ENCODE peak calls at places on chromosome 17, in seven cellular contexts. Y is heart left ventricle, B is BJ, G is AG04450, I is epithelial cell of esophagus, S is Caco-2, U is astrocyte of the cerebellum. F is an unnamed sample.

GRCh38 chr17:66849851-66850580 is 15.1 kb downstream of the CACNG5 start:
- DNase-seq in G (no peak), I (no peak), Y (no peak), U (no peak), S (no peak), B (no peak), F (no peak)

GRCh38 chr17:78268960-78269892 is 37.8 kb downstream of the TMEM235 start:
- DNase-seq in Y (no peak), S (no peak), I (no peak), U (no peak), B (no peak), G (no peak), F (no peak)

GRCh38 chr17:78780852-78781338 is 1.2 kb downstream of the CYTH1 start:
- DNase-seq in S (no peak), I (no peak), U (no peak), G (no peak), B (no peak), Y (no peak), F (no peak)

GRCh38 chr17:82375359-82376041 is 3.9 kb downstream of the UTS2R start:
- DNase-seq in S (no peak), U (no peak), Y (no peak), I (no peak), B (no peak), G (no peak), F (no peak)

GRCh38 chr17:29959658-29960337 is 18.4 kb downstream of the EFCAB5 start:
- DNase-seq in I (peak), U (no peak), Y (no peak), B (no peak), S (no peak), G (no peak), F (no peak)

GRCh38 chr17:6555331-6556120 is 829 bp downstream of the PITPNM3 start:
- DNase-seq in G (no peak), U (no peak), S (no peak), B (no peak), Y (no peak), I (peak), F (peak)

GRCh38 chr17:83180996-83181481 is 101.6 kb downstream of the METRNL start:
- DNase-seq in B (no peak), I (no peak), G (no peak), U (no peak), Y (no peak), S (peak), F (no peak)

GRCh38 chr17:82228842-82229685 is at the start of gene SLC16A3:
- DNase-seq in U (no peak), Y (peak), B (no peak), G (no peak), S (peak), I (peak), F (peak)

GRCh38 chr17:78163881-78164747 is 4.3 kb upstream of the SYNGR2 start:
- DNase-seq in S (no peak), Y (no peak), B (no peak), G (no peak), U (no peak), I (no peak), F (no peak)

GRCh38 chr17:50122945-50123344 is 7.0 kb downstream of the SAMD14 start:
- DNase-seq in Y (no peak), S (no peak), B (no peak), I (no peak), G (no peak), U (no peak), F (no peak)

GRCh38 chr17:33292981-33293867 is at the start of gene ASIC2:
- DNase-seq in S (no peak), G (no peak), Y (no peak), B (no peak), U (no peak), I (peak), F (peak)

GRCh38 chr17:51356084-51356410 is 95.7 kb downstream of the UTP18 start:
- DNase-seq in S (no peak), B (no peak), Y (no peak), I (no peak), G (no peak), U (no peak), F (no peak)

GRCh38 chr17:47866941-47867340 is 16.0 kb upstream of the SP6 start:
- DNase-seq in I (peak), S (no peak), B (no peak), G (no peak), U (no peak), Y (no peak), F (no peak)

GRCh38 chr17:33242725-33243124 is 50.4 kb downstream of the ASIC2 start:
- DNase-seq in Y (no peak), B (no peak), I (no peak), S (no peak), G (no peak), U (no peak), F (no peak)

GRCh38 chr17:17358060-17358751 is 55.0 kb downstream of the NT5M start:
- DNase-seq in U (no peak), I (no peak), Y (no peak), B (no peak), S (no peak), G (no peak), F (no peak)

GRCh38 chr17:73874008-73874407 is 229.8 kb upstream of the SDK2 start:
- DNase-seq in I (peak), S (no peak), Y (no peak), B (no peak), U (no peak), G (no peak), F (no peak)

GRCh38 chr17:75531724-75532090 is 6.2 kb downstream of the LLGL2 start:
- DNase-seq in G (no peak), I (peak), B (no peak), S (peak), Y (no peak), U (no peak), F (no peak)

GRCh38 chr17:21377821-21378396 is 1.8 kb downstream of the KCNJ12 start:
- DNase-seq in I (no peak), Y (no peak), B (no peak), U (no peak), G (no peak), S (no peak), F (no peak)

GRCh38 chr17:46876353-46876887 is 25.0 kb downstream of the WNT9B start:
- DNase-seq in Y (no peak), G (no peak), B (no peak), U (no peak), S (peak), I (peak), F (no peak)

GRCh38 chr17:48679385-48680096 is 42.8 kb downstream of the PRAC1 start:
- DNase-seq in B (no peak), Y (no peak), I (no peak), U (no peak), S (no peak), G (no peak), F (no peak)

GRCh38 chr17:2138768-2139167 is 83.9 kb downstream of the HIC1 start:
- DNase-seq in G (no peak), U (no peak), I (no peak), S (no peak), B (no peak), Y (peak), F (peak)

GRCh38 chr17:15332338-15332737 is 9.1 kb downstream of the TEKT3 start:
- DNase-seq in B (no peak), U (no peak), G (no peak), I (no peak), Y (no peak), S (no peak), F (no peak)

GRCh38 chr17:19010729-19011505 is 6.4 kb upstream of the FAM83G start:
- DNase-seq in S (no peak), U (no peak), I (peak), B (no peak), G (no peak), Y (peak), F (no peak)

GRCh38 chr17:1539811-1540210 is 22.8 kb downstream of the PITPNA start:
- DNase-seq in G (no peak), Y (no peak), I (no peak), U (no peak), S (no peak), B (no peak), F (no peak)

GRCh38 chr17:66526827-66527226 is 224.4 kb downstream of the PRKCA start:
- DNase-seq in Y (no peak), G (no peak), I (no peak), U (no peak), S (no peak), B (no peak), F (no peak)

GRCh38 chr17:70070297-70071027 is 4.6 kb upstream of the KCNJ16 start:
- DNase-seq in S (no peak), B (no peak), Y (no peak), G (peak), I (no peak), U (no peak), F (no peak)

GRCh38 chr17:921161-921560 is 58.4 kb downstream of the NXN start:
- DNase-seq in I (peak), U (peak), Y (no peak), S (no peak), B (no peak), G (no peak), F (peak)

DNA sequence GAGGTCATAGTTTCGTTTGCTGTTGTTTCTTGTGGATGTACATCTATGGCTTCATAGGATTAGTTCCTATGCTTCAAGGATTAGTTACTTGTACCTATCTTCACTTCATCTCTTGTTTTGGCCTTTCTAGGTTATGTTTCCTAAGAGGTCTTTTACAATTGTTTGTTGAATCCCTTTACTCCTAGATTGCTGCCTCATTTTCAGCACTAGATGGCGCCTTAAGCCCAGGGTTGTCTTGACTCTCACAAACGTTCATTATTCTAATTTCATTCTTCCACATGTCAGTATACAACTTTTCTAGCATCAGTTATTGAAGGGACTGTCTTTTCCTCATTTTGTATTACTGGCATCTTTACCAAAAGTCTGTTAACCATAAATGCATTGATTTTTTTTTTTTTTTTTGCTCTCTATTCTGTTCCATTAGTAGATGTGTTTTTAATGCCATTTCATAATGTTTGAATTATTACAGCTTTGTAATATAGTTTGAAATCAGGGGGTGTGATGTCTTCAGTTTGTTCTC is 45.0 kb upstream of the NACA2 start:
- DNase-seq in B (no peak), U (peak), I (peak), Y (no peak), G (peak), S (peak), F (peak)
- TF ChIP-seq CTCF in B (peak), U (peak), I (peak), Y (peak), G (peak), S (peak), F (peak)

DNA sequence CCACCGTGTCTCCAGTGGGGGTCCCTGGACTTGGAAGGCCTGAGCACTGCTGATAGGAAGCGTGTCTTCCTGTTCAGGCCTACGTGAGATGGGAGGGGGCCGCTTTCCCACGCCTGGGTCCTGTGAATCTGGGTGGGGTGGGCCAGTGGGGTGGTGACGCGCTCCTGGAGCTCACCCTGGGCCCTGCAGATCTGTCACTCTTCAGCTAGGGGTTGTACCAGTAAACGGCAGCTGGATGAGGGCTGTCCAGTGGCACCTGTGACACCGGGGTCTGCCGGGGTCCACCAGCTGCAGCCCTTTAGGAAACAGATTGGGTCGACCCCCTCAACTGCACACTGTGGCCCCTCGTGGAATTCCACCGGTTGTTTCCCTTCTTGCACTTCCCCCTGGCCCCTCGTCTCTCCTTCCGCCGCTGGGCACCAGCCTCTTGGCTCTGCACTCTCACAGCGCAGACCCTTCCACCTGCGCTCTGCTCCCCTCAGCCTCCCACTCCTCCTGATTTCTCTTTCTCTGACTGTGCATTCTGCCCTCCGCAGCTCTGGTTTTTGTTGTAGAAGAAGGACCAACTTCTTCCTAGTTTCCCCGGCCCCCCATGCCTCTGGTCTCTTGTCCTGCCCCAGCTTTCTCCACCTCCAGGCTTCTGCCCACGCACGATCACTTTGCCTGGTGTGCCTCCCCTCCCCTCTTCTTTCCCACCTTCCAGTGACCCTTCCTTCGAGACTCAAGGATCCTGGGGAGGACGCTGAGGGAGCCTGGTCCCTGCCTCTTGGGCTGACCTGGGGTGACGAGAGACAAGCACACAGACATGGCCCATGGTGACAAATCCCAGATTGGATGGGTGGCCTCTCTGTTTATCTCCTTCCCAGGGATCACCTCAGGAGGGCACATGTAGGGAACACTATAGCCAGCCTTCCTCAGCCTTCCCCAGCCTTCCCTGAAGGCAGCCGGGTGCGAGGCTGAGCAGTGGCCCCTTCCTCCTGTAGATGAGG is 4.8 kb downstream of the MRC2 start:
- DNase-seq in Y (no peak), U (no peak), B (no peak), S (no peak), G (no peak), I (no peak), F (no peak)
- H3K4me3 ChIP-seq in Y (no peak), U (no peak), B (no peak), S (no peak), G (no peak), I (no peak), F (no peak)

DNA sequence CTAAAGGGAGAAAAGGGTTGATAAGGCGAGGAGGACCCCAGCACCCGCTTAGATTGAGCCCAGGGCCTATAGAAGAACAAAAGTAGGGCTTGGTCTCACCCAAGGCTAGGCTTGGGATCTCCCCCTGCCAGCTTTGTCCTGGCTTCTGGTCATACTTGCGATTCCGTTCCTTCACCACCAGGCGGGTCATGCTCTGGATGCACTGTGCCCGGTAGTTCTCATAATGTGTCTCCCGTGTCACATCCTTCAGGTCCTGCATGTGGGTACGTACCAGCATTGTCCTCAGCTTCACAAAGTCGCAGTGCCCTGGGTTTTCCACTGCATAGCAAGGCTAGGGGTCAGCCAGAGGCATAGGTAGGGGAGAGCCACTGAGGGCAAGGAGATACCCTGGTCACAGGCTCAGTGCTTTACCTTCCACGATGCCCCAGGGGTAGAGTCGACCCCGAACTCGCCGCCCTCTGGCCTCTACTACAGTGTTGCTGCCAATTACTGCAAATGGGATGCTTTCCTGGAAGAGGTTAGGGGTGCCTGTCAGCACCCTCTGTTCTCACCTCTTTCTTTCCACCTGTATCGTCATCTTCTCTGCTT is 6.5 kb upstream of the MTMR4 start:
- DNase-seq in U (no peak), S (no peak), I (peak), B (no peak), Y (no peak), G (no peak), F (no peak)
- TF ChIP-seq CTCF in U (peak), S (peak), I (peak), B (peak), Y (peak), G (peak), F (peak)

GRCh38 chr17:7856840-7857723 is at the start of gene NAA38:
- DNase-seq in I (peak), B (peak), S (peak), U (peak), G (peak), Y (peak), F (peak)

GRCh38 chr17:7857724-7858486 is at the start of gene CYB5D1:
- DNase-seq in U (no peak), S (peak), G (peak), I (peak), B (no peak), Y (peak), F (peak)

GRCh38 chr17:7856081-7856791 is 1.1 kb downstream of the NAA38 start:
- DNase-seq in U (no peak), Y (peak), B (no peak), G (no peak), I (peak), S (no peak), F (peak)

GRCh38 chr17:7859028-7859427 is 1.2 kb downstream of the CYB5D1 start:
- DNase-seq in U (no peak), B (no peak), G (no peak), I (no peak), Y (no peak), S (no peak), F (no peak)

GRCh38 chr17:7858487-7858832 is 657 bp downstream of the CYB5D1 start:
- DNase-seq in B (no peak), U (no peak), G (no peak), S (peak), I (peak), Y (peak), F (peak)
- H3K4me3 ChIP-seq in B (peak), U (peak), G (peak), S (peak), I (peak), Y (peak), F (peak)

GRCh38 chr17:28495626-28496025 is 10.5 kb upstream of the FOXN1 start:
- DNase-seq in U (no peak), Y (no peak), S (no peak), G (no peak), I (no peak), B (no peak), F (no peak)
- TF ChIP-seq CTCF in U (no peak), Y (no peak), S (no peak), G (no peak), I (no peak), B (no peak), F (no peak)

GRCh38 chr17:4900231-4901107 is 1.1 kb downstream of the C17orf107 start:
- DNase-seq in B (no peak), Y (no peak), G (no peak), I (no peak), U (no peak), S (no peak), F (no peak)

GRCh38 chr17:4901648-4902344 is 1.1 kb downstream of the CHRNE start:
- DNase-seq in S (no peak), G (no peak), U (no peak), I (no peak), Y (peak), B (no peak), F (peak)

GRCh38 chr17:4903051-4903818 is at the start of gene CHRNE:
- DNase-seq in I (peak), G (peak), S (peak), B (no peak), Y (peak), U (peak), F (peak)

GRCh38 chr17:4901108-4901647 is 1.7 kb downstream of the CHRNE start:
- DNase-seq in G (no peak), B (no peak), Y (no peak), S (no peak), U (no peak), I (no peak), F (no peak)

DNA sequence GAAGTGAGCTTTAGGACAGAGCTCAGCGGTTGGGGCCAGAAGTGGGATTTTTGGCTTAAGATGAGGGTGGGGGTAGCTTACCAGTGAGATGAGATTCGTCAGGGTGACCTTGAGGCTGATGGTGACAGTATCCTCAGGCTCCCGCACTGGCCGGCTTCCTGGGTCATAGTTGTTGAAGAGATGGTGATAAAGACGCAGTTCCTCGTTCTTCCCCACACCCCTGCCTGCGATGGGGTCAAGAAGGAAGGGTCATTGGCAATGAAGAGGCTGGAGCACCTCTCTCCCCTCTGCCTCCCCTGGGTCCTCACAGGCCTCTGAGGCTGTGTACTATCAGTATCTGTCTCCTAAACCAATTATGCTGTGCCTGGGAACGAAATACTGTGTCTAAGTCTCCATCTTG is 358 bp downstream of the CHRNE start:
- DNase-seq in I (no peak), S (no peak), Y (no peak), U (no peak), G (no peak), B (no peak), F (no peak)
- H3K4me3 ChIP-seq in I (no peak), S (no peak), Y (no peak), U (no peak), G (no peak), B (no peak), F (no peak)

GRCh38 chr17:14058051-14058450 is 11.3 kb upstream of the COX10 start:
- DNase-seq in I (no peak), U (no peak), G (no peak), B (no peak), S (no peak), Y (no peak), F (no peak)

GRCh38 chr17:14067347-14067746 is 2.0 kb upstream of the COX10 start:
- DNase-seq in U (no peak), I (peak), Y (no peak), G (no peak), B (no peak), S (no peak), F (no peak)

GRCh38 chr17:14060706-14061105 is 8.6 kb upstream of the COX10 start:
- DNase-seq in U (no peak), B (no peak), Y (no peak), G (no peak), I (no peak), S (no peak), F (no peak)

GRCh38 chr17:14057591-14057990 is 11.7 kb upstream of the COX10 start:
- DNase-seq in S (no peak), B (no peak), I (no peak), U (no peak), G (no peak), Y (no peak), F (no peak)

GRCh38 chr17:14061666-14062560 is 7.4 kb upstream of the COX10 start:
- DNase-seq in S (no peak), U (no peak), Y (peak), G (peak), B (no peak), I (peak), F (peak)
- TF ChIP-seq CTCF in S (no peak), U (peak), Y (no peak), G (peak), B (no peak), I (peak), F (no peak)